ENCODE peak calls at places on chromosomes 7 and 10, in six cellular contexts. T is ELR, I is SK-N-MC, Y is glutamatergic neuron, K is PC-9, X is NCI-H1105 treated with DMSO at 0.1 percent for 48 hours. Z is an unnamed sample.

GRCh38 chr7:70355591-70356323 is 757.5 kb downstream of the AUTS2 start:
- DNase-seq in T (no peak), I (no peak), Y (peak), K (no peak), X (no peak), Z (no peak)

GRCh38 chr7:24284699-24285506 is 913 bp downstream of the NPY start:
- DNase-seq in T (no peak), I (no peak), Y (peak), K (no peak), X (no peak), Z (no peak)

GRCh38 chr7:29422829-29423228 is 140.8 kb upstream of the PRR15 start:
- DNase-seq in T (no peak), I (no peak), Y (no peak), K (no peak), X (no peak), Z (no peak)

GRCh38 chr10:27052646-27053045 is 47.6 kb downstream of the ANKRD26 start:
- DNase-seq in T (no peak), I (no peak), Y (no peak), K (no peak), X (no peak), Z (no peak)

GRCh38 chr10:12635127-12635541 is 285.8 kb downstream of the CAMK1D start:
- DNase-seq in T (peak), I (no peak), Y (no peak), K (peak), X (no peak), Z (no peak)

GRCh38 chr7:17456541-17456940 is 158.1 kb downstream of the AHR start:
- DNase-seq in T (no peak), I (no peak), Y (no peak), K (no peak), X (no peak), Z (peak)

GRCh38 chr7:81715984-81716588 is 53.8 kb downstream of the HGF start:
- DNase-seq in T (peak), I (no peak), Y (peak), K (no peak), X (peak), Z (peak)

GRCh38 chr10:128242641-128243040 is 116.4 kb upstream of the MKI67 start:
- DNase-seq in T (peak), I (no peak), Y (peak), K (no peak), X (no peak), Z (peak)

GRCh38 chr10:1316806-1317131 is 260.6 kb downstream of the WDR37 start:
- DNase-seq in T (no peak), I (no peak), Y (no peak), K (no peak), X (no peak), Z (no peak)

GRCh38 chr10:78211476-78212110 is 177.9 kb downstream of the RPS24 start:
- DNase-seq in T (peak), I (no peak), Y (peak), K (no peak), X (no peak), Z (peak)

GRCh38 chr10:88979153-88979562 is 11.4 kb upstream of the FAS start:
- DNase-seq in T (peak), I (no peak), Y (no peak), K (no peak), X (no peak), Z (peak)

GRCh38 chr7:139687980-139688632 is 89.7 kb downstream of the HIPK2 start:
- DNase-seq in T (peak), I (no peak), Y (no peak), K (no peak), X (no peak), Z (peak)

GRCh38 chr10:128542659-128543058 is 416.4 kb upstream of the MKI67 start:
- DNase-seq in T (no peak), I (no peak), Y (no peak), K (no peak), X (no peak), Z (no peak)

GRCh38 chr10:132496360-132497082 is 41.1 kb upstream of the INPP5A start:
- DNase-seq in T (no peak), I (no peak), Y (no peak), K (no peak), X (no peak), Z (no peak)

GRCh38 chr10:2746638-2747037 is 320.7 kb upstream of the PFKP start:
- DNase-seq in T (no peak), I (no peak), Y (no peak), K (no peak), X (no peak), Z (no peak)

GRCh38 chr10:101319241-101319915 is 34.6 kb upstream of the BTRC start:
- DNase-seq in T (no peak), I (peak), Y (no peak), K (no peak), X (no peak), Z (no peak)

GRCh38 chr10:132290631-132291030 is 17.1 kb downstream of the STK32C start:
- DNase-seq in T (no peak), I (no peak), Y (no peak), K (no peak), X (no peak), Z (no peak)

GRCh38 chr7:17882685-17883084 is 57.6 kb downstream of the SNX13 start:
- DNase-seq in T (no peak), I (no peak), Y (no peak), K (no peak), X (no peak), Z (no peak)

GRCh38 chr7:22561356-22561755 is 61.4 kb upstream of the STEAP1B start:
- DNase-seq in T (peak), I (no peak), Y (peak), K (peak), X (no peak), Z (peak)

GRCh38 chr10:21100871-21101514 is 203.9 kb upstream of the NEBL start:
- DNase-seq in T (no peak), I (no peak), Y (no peak), K (peak), X (no peak), Z (no peak)

GRCh38 chr7:54749200-54749599 is 9.8 kb downstream of the SEC61G start:
- DNase-seq in T (no peak), I (no peak), Y (no peak), K (no peak), X (no peak), Z (no peak)

GRCh38 chr10:45373003-45373782 is 823 bp upstream of the ALOX5 start:
- DNase-seq in T (no peak), I (no peak), Y (peak), K (no peak), X (peak), Z (no peak)

GRCh38 chr10:69327463-69328345 is 49.4 kb downstream of the HK1 start:
- DNase-seq in T (no peak), I (no peak), Y (no peak), K (no peak), X (no peak), Z (peak)

GRCh38 chr7:105896407-105896842 is 20.0 kb upstream of the ATXN7L1 start:
- DNase-seq in T (no peak), I (peak), Y (no peak), K (no peak), X (peak), Z (no peak)

GRCh38 chr7:99794585-99795502 is 10.9 kb upstream of the CYP3A4 start:
- DNase-seq in T (no peak), I (no peak), Y (no peak), K (no peak), X (no peak), Z (peak)

GRCh38 chr7:123191132-123191531 is 8.6 kb downstream of the SLC13A1 start:
- DNase-seq in T (no peak), I (no peak), Y (no peak), K (peak), X (no peak), Z (no peak)

GRCh38 chr10:11386044-11386443 is 225.4 kb downstream of the USP6NL start:
- DNase-seq in T (no peak), I (no peak), Y (no peak), K (no peak), X (no peak), Z (no peak)

GRCh38 chr10:114694062-114694461 is 36.0 kb upstream of the ABLIM1 start:
- DNase-seq in T (no peak), I (no peak), Y (no peak), K (no peak), X (no peak), Z (peak)

GRCh38 chr7:156473476-156474240 is 166.9 kb upstream of the RNF32 start:
- DNase-seq in T (peak), I (no peak), Y (peak), K (no peak), X (peak), Z (peak)

GRCh38 chr7:118573065-118573464 is 348.6 kb downstream of the ANKRD7 start:
- DNase-seq in T (no peak), I (no peak), Y (peak), K (no peak), X (no peak), Z (no peak)

GRCh38 chr10:22183771-22184466 is 33.9 kb downstream of the EBLN1 start:
- DNase-seq in T (no peak), I (peak), Y (no peak), K (no peak), X (no peak), Z (no peak)

GRCh38 chr10:22500567-22501369 is 155.5 kb downstream of the SPAG6 start:
- DNase-seq in T (no peak), I (no peak), Y (no peak), K (no peak), X (no peak), Z (peak)